ENCODE peak calls at places on chromosomes 6 and 20, in five cellular contexts. C is midbrain; K is cardiac muscle cell; L is MCF 10A; Z is activated naive CD4-positive, alpha-beta T cell. Q is an unnamed sample.

GRCh38 chr6:155524249-155524651 is 68.6 kb upstream of the NOX3 start:
- DNase-seq in C (no peak), L (peak), K (peak), Z (no peak), Q (no peak)

GRCh38 chr6:101226677-101227135 is 166.8 kb upstream of the GRIK2 start:
- DNase-seq in L (peak), Z (no peak), K (peak), C (no peak), Q (no peak)

GRCh38 chr6:4164043-4164442 is 28.7 kb upstream of the ECI2 start:
- DNase-seq in C (no peak), L (no peak), K (no peak), Z (no peak), Q (no peak)

GRCh38 chr20:54168961-54169862 is 4.6 kb downstream of the CYP24A1 start:
- DNase-seq in C (no peak), K (no peak), Z (no peak), L (no peak), Q (no peak)

GRCh38 chr20:13397300-13397724 is 176.2 kb downstream of the ISM1 start:
- DNase-seq in C (no peak), L (no peak), K (no peak), Z (no peak), Q (no peak)

GRCh38 chr20:50663095-50663821 is 28.1 kb downstream of the RIPOR3 start:
- DNase-seq in L (peak), K (no peak), C (no peak), Z (no peak), Q (no peak)

GRCh38 chr20:4811661-4812181 is 90.0 kb downstream of the PRND start:
- DNase-seq in C (peak), Z (peak), K (no peak), L (no peak), Q (no peak)

GRCh38 chr6:43242908-43243648 is at the start of gene TTBK1:
- DNase-seq in L (no peak), K (no peak), C (peak), Z (no peak), Q (no peak)

GRCh38 chr20:21089421-21089820 is 16.7 kb downstream of the LINC00237 start:
- DNase-seq in C (no peak), K (no peak), L (no peak), Z (no peak), Q (no peak)

GRCh38 chr6:53410508-53411258 is 61.9 kb upstream of the ELOVL5 start:
- DNase-seq in L (peak), K (peak), Z (peak), C (peak), Q (peak)

GRCh38 chr6:81761197-81761596 is 8.7 kb upstream of the TENT5A start:
- DNase-seq in L (peak), Z (no peak), C (no peak), K (no peak), Q (no peak)

GRCh38 chr20:38246357-38247165 is 14.0 kb downstream of the KIAA1755 start:
- DNase-seq in Z (no peak), K (peak), L (no peak), C (peak), Q (no peak)

GRCh38 chr6:30543824-30544223 is 12.5 kb downstream of the GNL1 start:
- DNase-seq in K (no peak), Z (no peak), L (no peak), C (no peak), Q (no peak)

GRCh38 chr6:147287869-147288271 is 83.7 kb downstream of the STXBP5 start:
- DNase-seq in K (peak), Z (no peak), L (peak), C (no peak), Q (no peak)

GRCh38 chr20:2751347-2751867 is 49.0 kb downstream of the CPXM1 start:
- DNase-seq in L (no peak), Z (no peak), C (no peak), K (no peak), Q (no peak)

GRCh38 chr6:96301781-96302180 is 219.8 kb upstream of the UFL1 start:
- DNase-seq in K (no peak), L (peak), Z (no peak), C (no peak), Q (no peak)

GRCh38 chr20:44805991-44806729 is 4.2 kb downstream of the RIMS4 start:
- DNase-seq in L (peak), C (peak), Z (no peak), K (peak), Q (no peak)

GRCh38 chr6:149252626-149253025 is 64.9 kb upstream of the TAB2 start:
- DNase-seq in L (no peak), K (no peak), C (no peak), Z (no peak), Q (no peak)

GRCh38 chr20:62827323-62828050 is 10.6 kb downstream of the COL9A3 start:
- DNase-seq in L (no peak), Z (no peak), K (no peak), C (no peak), Q (no peak)

GRCh38 chr20:50200482-50201104 is 10.0 kb downstream of the CEBPB start:
- DNase-seq in K (no peak), L (no peak), C (no peak), Z (no peak), Q (no peak)

GRCh38 chr6:107113460-107114212 is 1.7 kb downstream of the BEND3 start:
- DNase-seq in K (no peak), Z (no peak), L (peak), C (no peak), Q (no peak)

GRCh38 chr20:7976015-7976414 is 35.8 kb upstream of the HAO1 start:
- DNase-seq in L (no peak), K (peak), C (no peak), Z (no peak), Q (no peak)

GRCh38 chr20:52305029-52305645 is 113.6 kb upstream of the ZFP64 start:
- DNase-seq in K (peak), Z (no peak), L (peak), C (no peak), Q (no peak)

GRCh38 chr6:114007451-114007953 is 36.6 kb upstream of the HDAC2 start:
- DNase-seq in Z (no peak), L (no peak), K (no peak), C (no peak), Q (no peak)

GRCh38 chr20:20528896-20529295 is 161.0 kb downstream of the INSM1 start:
- DNase-seq in C (no peak), L (no peak), K (no peak), Z (no peak), Q (no peak)

GRCh38 chr6:69884231-69884630 is 17.9 kb downstream of the COL19A1 start:
- DNase-seq in C (no peak), L (no peak), Z (no peak), K (no peak), Q (no peak)

GRCh38 chr6:148907573-148907972 is 160.7 kb downstream of the UST start:
- DNase-seq in C (no peak), L (no peak), Z (no peak), K (no peak), Q (no peak)

GRCh38 chr6:30169658-30170614 is 6.6 kb downstream of the TRIM15 start:
- DNase-seq in C (peak), L (peak), K (peak), Z (no peak), Q (no peak)

GRCh38 chr6:20154778-20155177 is 57.5 kb downstream of the MBOAT1 start:
- DNase-seq in K (no peak), Z (no peak), C (no peak), L (no peak), Q (no peak)

GRCh38 chr6:87391334-87391733 is 16.4 kb upstream of the CFAP206 start:
- DNase-seq in L (peak), K (peak), C (peak), Z (no peak), Q (no peak)

GRCh38 chr20:21323640-21324039 is 20.5 kb downstream of the XRN2 start:
- DNase-seq in C (no peak), L (peak), Z (no peak), K (peak), Q (no peak)

GRCh38 chr6:116536216-116536621 is 9.3 kb downstream of the TRAPPC3L start:
- DNase-seq in Z (no peak), C (peak), K (peak), L (peak), Q (no peak)

GRCh38 chr20:10467985-10468845 is 33.1 kb downstream of the SLX4IP start:
- DNase-seq in Z (no peak), K (no peak), L (no peak), C (no peak), Q (no peak)

GRCh38 chr6:170446841-170447560 is 106.1 kb downstream of the PSMB1 start:
- DNase-seq in Z (no peak), C (no peak), L (no peak), K (no peak), Q (no peak)

GRCh38 chr20:34703573-34704176 is 469 bp upstream of the TP53INP2 start:
- DNase-seq in Z (no peak), L (peak), C (no peak), K (peak), Q (no peak)